ENCODE peak calls at places on chromosomes 3 and 15, in five cellular contexts. One of them, this sample, is unnamed.

GRCh38 chr3:70726966-70727365 is 414.5 kb upstream of the MDFIC2 start:
- DNase-seq in neuronal stem cell: no peak
- DNase-seq in hepatocyte: no peak
- DNase-seq in NT2/D1: no peak
- DNase-seq in psoas muscle: no peak
- DNase-seq in this sample: no peak

GRCh38 chr15:57861039-57861638 is 154.6 kb downstream of the POLR2M start:
- DNase-seq in neuronal stem cell: peak; percentile 59
- DNase-seq in hepatocyte: peak; percentile 73
- DNase-seq in NT2/D1: peak; percentile 57
- DNase-seq in psoas muscle: no peak
- DNase-seq in this sample: no peak

GRCh38 chr3:5002871-5003247 is 23.6 kb downstream of the BHLHE40 start:
- DNase-seq in neuronal stem cell: no peak
- DNase-seq in hepatocyte: no peak
- DNase-seq in NT2/D1: no peak
- DNase-seq in psoas muscle: no peak
- DNase-seq in this sample: no peak

GRCh38 chr3:69675773-69676660 is 63.2 kb upstream of the MITF start:
- DNase-seq in neuronal stem cell: no peak
- DNase-seq in hepatocyte: no peak
- DNase-seq in NT2/D1: no peak
- DNase-seq in psoas muscle: no peak
- DNase-seq in this sample: no peak

GRCh38 chr3:40167958-40168357 is 141.5 kb upstream of the EIF1B start:
- DNase-seq in neuronal stem cell: no peak
- DNase-seq in hepatocyte: no peak
- DNase-seq in NT2/D1: no peak
- DNase-seq in psoas muscle: no peak
- DNase-seq in this sample: no peak

GRCh38 chr3:43856351-43856750 is 165.6 kb downstream of the ABHD5 start:
- DNase-seq in neuronal stem cell: no peak
- DNase-seq in hepatocyte: no peak
- DNase-seq in NT2/D1: no peak
- DNase-seq in psoas muscle: no peak
- DNase-seq in this sample: no peak

GRCh38 chr3:197737319-197737649 is 580 bp upstream of the RUBCN start:
- DNase-seq in neuronal stem cell: no peak
- DNase-seq in hepatocyte: no peak
- DNase-seq in NT2/D1: no peak
- DNase-seq in psoas muscle: no peak
- DNase-seq in this sample: no peak

GRCh38 chr3:13513051-13513912 is 33.2 kb downstream of the HDAC11 start:
- DNase-seq in neuronal stem cell: no peak
- DNase-seq in hepatocyte: peak; percentile 52
- DNase-seq in NT2/D1: no peak
- DNase-seq in psoas muscle: peak; percentile 61
- DNase-seq in this sample: no peak

GRCh38 chr3:186277268-186277909 is 84.6 kb downstream of the DGKG start:
- DNase-seq in neuronal stem cell: no peak
- DNase-seq in hepatocyte: peak; percentile 73
- DNase-seq in NT2/D1: peak; percentile 46
- DNase-seq in psoas muscle: no peak
- DNase-seq in this sample: no peak

GRCh38 chr15:67501836-67502461 is 19.0 kb upstream of the C15orf61 start:
- DNase-seq in neuronal stem cell: peak; percentile 56
- DNase-seq in hepatocyte: no peak
- DNase-seq in NT2/D1: peak; percentile 8
- DNase-seq in psoas muscle: no peak
- DNase-seq in this sample: no peak

GRCh38 chr3:141793476-141794260 is 30.5 kb downstream of the GRK7 start:
- DNase-seq in neuronal stem cell: no peak
- DNase-seq in hepatocyte: no peak
- DNase-seq in NT2/D1: no peak
- DNase-seq in psoas muscle: no peak
- DNase-seq in this sample: no peak

GRCh38 chr3:52891615-52892081 is 5.7 kb downstream of the STIMATE start:
- DNase-seq in neuronal stem cell: no peak
- DNase-seq in hepatocyte: peak; percentile 63
- DNase-seq in NT2/D1: no peak
- DNase-seq in psoas muscle: no peak
- DNase-seq in this sample: no peak

GRCh38 chr3:45915518-45916231 is 27.6 kb upstream of the CXCR6 start:
- DNase-seq in neuronal stem cell: no peak
- DNase-seq in hepatocyte: peak; percentile 59
- DNase-seq in NT2/D1: no peak
- DNase-seq in psoas muscle: no peak
- DNase-seq in this sample: peak; percentile 84

GRCh38 chr3:108489776-108490175 is 20.6 kb downstream of the MYH15 start:
- DNase-seq in neuronal stem cell: peak; percentile 64
- DNase-seq in hepatocyte: peak; percentile 54
- DNase-seq in NT2/D1: peak; percentile 56
- DNase-seq in psoas muscle: no peak
- DNase-seq in this sample: peak; percentile 12

GRCh38 chr15:58641660-58642059 is 107.8 kb downstream of the ADAM10 start:
- DNase-seq in neuronal stem cell: no peak
- DNase-seq in hepatocyte: no peak
- DNase-seq in NT2/D1: no peak
- DNase-seq in psoas muscle: no peak
- DNase-seq in this sample: no peak

GRCh38 chr3:171346011-171346410 is 114.2 kb downstream of the TNIK start:
- DNase-seq in neuronal stem cell: no peak
- DNase-seq in hepatocyte: no peak
- DNase-seq in NT2/D1: no peak
- DNase-seq in psoas muscle: no peak
- DNase-seq in this sample: no peak

GRCh38 chr3:47324278-47324865 is 41.6 kb downstream of the KLHL18 start:
- DNase-seq in neuronal stem cell: peak; percentile 67
- DNase-seq in hepatocyte: peak; percentile 89
- DNase-seq in NT2/D1: peak; percentile 82
- DNase-seq in psoas muscle: no peak
- DNase-seq in this sample: peak; percentile 51

GRCh38 chr3:15553749-15554148 is 32.2 kb upstream of the COLQ start:
- DNase-seq in neuronal stem cell: no peak
- DNase-seq in hepatocyte: no peak
- DNase-seq in NT2/D1: no peak
- DNase-seq in psoas muscle: no peak
- DNase-seq in this sample: no peak

GRCh38 chr3:36969540-36970432 is 23.1 kb downstream of the EPM2AIP1 start:
- DNase-seq in neuronal stem cell: peak; percentile 79
- DNase-seq in hepatocyte: peak; percentile 92
- DNase-seq in NT2/D1: no peak
- DNase-seq in psoas muscle: no peak
- DNase-seq in this sample: no peak

GRCh38 chr3:104892044-104892443 is 474.7 kb upstream of the ALCAM start:
- DNase-seq in neuronal stem cell: no peak
- DNase-seq in hepatocyte: no peak
- DNase-seq in NT2/D1: no peak
- DNase-seq in psoas muscle: no peak
- DNase-seq in this sample: no peak

GRCh38 chr3:170876537-170876936 is 6.5 kb upstream of the RPL22L1 start:
- DNase-seq in neuronal stem cell: no peak
- DNase-seq in hepatocyte: peak; percentile 22
- DNase-seq in NT2/D1: no peak
- DNase-seq in psoas muscle: no peak
- DNase-seq in this sample: no peak

GRCh38 chr15:93245616-93246122 is 156.7 kb upstream of the RGMA start:
- DNase-seq in neuronal stem cell: no peak
- DNase-seq in hepatocyte: no peak
- DNase-seq in NT2/D1: no peak
- DNase-seq in psoas muscle: no peak
- DNase-seq in this sample: no peak

GRCh38 chr3:74906181-74906580 is 291.7 kb upstream of the CNTN3 start:
- DNase-seq in neuronal stem cell: no peak
- DNase-seq in hepatocyte: no peak
- DNase-seq in NT2/D1: no peak
- DNase-seq in psoas muscle: no peak
- DNase-seq in this sample: no peak

GRCh38 chr15:101115887-101116680 is 135.8 kb downstream of the CHSY1 start:
- DNase-seq in neuronal stem cell: no peak
- DNase-seq in hepatocyte: peak; percentile 59
- DNase-seq in NT2/D1: no peak
- DNase-seq in psoas muscle: peak; percentile 77
- DNase-seq in this sample: no peak

GRCh38 chr3:59555593-59556315 is 505.9 kb upstream of the CFAP20DC start:
- DNase-seq in neuronal stem cell: no peak
- DNase-seq in hepatocyte: no peak
- DNase-seq in NT2/D1: no peak
- DNase-seq in psoas muscle: no peak
- DNase-seq in this sample: no peak

GRCh38 chr3:65902304-65902793 is 136.4 kb downstream of the MAGI1 start:
- DNase-seq in neuronal stem cell: no peak
- DNase-seq in hepatocyte: peak; percentile 57
- DNase-seq in NT2/D1: peak; percentile 86
- DNase-seq in psoas muscle: no peak
- DNase-seq in this sample: no peak

GRCh38 chr3:147760998-147761397 is 351.8 kb downstream of the ZIC1 start:
- DNase-seq in neuronal stem cell: no peak
- DNase-seq in hepatocyte: no peak
- DNase-seq in NT2/D1: no peak
- DNase-seq in psoas muscle: no peak
- DNase-seq in this sample: no peak

GRCh38 chr3:63934041-63934440 is 21.9 kb upstream of the SCAANT1 start:
- DNase-seq in neuronal stem cell: no peak
- DNase-seq in hepatocyte: no peak
- DNase-seq in NT2/D1: no peak
- DNase-seq in psoas muscle: no peak
- DNase-seq in this sample: no peak

GRCh38 chr3:194736277-194736895 is 50.7 kb downstream of the FAM43A start:
- DNase-seq in neuronal stem cell: no peak
- DNase-seq in hepatocyte: no peak
- DNase-seq in NT2/D1: no peak
- DNase-seq in psoas muscle: no peak
- DNase-seq in this sample: no peak

GRCh38 chr15:97168704-97169475 is 791.6 kb upstream of the ARRDC4 start:
- DNase-seq in neuronal stem cell: no peak
- DNase-seq in hepatocyte: no peak
- DNase-seq in NT2/D1: no peak
- DNase-seq in psoas muscle: no peak
- DNase-seq in this sample: no peak

GRCh38 chr3:64943861-64944260 is 256.1 kb upstream of the ADAMTS9 start:
- DNase-seq in neuronal stem cell: no peak
- DNase-seq in hepatocyte: no peak
- DNase-seq in NT2/D1: no peak
- DNase-seq in psoas muscle: no peak
- DNase-seq in this sample: no peak

DNA sequence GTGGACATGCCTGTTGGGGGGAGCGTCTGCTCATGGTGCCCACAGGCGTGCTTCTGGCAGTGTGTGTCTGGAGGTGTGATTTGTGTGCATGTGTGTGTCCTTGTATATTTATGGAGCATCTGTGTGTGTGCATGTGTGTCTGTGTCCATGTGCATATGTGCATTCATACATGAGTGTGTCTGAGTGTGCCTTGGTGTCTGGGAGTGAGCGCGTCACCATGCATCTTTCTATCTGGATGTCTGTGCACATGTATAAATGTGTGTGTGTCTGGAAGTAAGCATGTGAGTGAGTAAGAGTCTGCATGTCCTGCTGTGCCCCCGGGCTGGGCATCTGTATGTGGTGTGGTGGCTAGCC is 58.1 kb upstream of the PRR23E start:
- DNase-seq in neuronal stem cell: no peak
- DNase-seq in hepatocyte: no peak
- DNase-seq in NT2/D1: no peak
- DNase-seq in psoas muscle: no peak
- DNase-seq in this sample: no peak
- H3K27me3 ChIP-seq in neuronal stem cell: no peaks in the 10 kb centered on the region
- H3K27me3 ChIP-seq in hepatocyte: peaks cover 52% of the 10 kb centered on the region
- H3K27me3 ChIP-seq in NT2/D1: peaks cover 46% of the 10 kb centered on the region
- H3K27me3 ChIP-seq in psoas muscle: no peaks in the 10 kb centered on the region
- H3K27me3 ChIP-seq in this sample: peaks cover 44% of the 10 kb centered on the region

DNA sequence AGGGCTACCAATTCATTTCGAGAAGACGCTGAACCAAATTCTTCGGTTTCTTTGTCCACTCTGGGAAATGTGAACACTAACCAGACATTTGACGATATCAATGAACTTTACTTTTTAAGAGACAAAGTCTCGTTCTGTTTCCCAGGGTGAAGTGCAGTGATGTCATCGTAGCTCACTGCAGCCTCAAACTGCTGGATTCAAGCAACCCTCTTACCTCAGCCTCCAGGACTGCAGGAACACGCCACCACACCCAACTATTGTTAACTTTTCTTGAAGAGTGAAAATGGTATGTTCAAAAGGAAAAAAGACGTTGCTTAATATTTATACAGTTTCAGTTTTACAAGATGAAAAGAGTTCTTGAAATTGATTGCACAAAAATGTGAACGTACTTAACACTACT is 30.6 kb downstream of the MB21D2 start:
- DNase-seq in neuronal stem cell: no peak
- DNase-seq in hepatocyte: peak; percentile 59
- DNase-seq in NT2/D1: no peak
- DNase-seq in psoas muscle: no peak
- DNase-seq in this sample: no peak
- H3K4me3 ChIP-seq in neuronal stem cell: no peak overlapping the region
- H3K4me3 ChIP-seq in hepatocyte: no peak overlapping the region
- H3K4me3 ChIP-seq in NT2/D1: no peak overlapping the region
- H3K4me3 ChIP-seq in psoas muscle: no peak overlapping the region
- H3K4me3 ChIP-seq in this sample: peak overlapping the region; percentile 12

DNA sequence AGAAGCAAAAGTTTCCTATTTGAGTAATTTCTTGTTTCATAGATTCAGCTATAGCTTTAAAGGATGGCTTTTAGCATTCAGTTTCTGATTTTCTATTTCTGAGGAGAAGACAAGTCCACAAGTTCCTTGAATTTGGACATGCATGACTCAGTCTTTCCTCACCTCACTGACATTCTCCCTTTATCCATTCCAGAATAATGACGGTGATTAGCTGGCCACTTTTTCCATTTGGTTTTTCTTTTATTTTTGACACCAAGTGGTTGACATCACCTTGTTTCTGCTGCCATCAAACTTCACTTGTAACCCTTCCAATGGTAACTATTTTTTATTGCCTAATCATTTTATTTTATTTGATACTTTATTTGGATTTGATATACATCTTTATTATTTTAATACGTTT is 404.4 kb upstream of the KCNMB2 start:
- DNase-seq in neuronal stem cell: no peak
- DNase-seq in hepatocyte: no peak
- DNase-seq in NT2/D1: no peak
- DNase-seq in psoas muscle: no peak
- DNase-seq in this sample: no peak
- H3K4me1 ChIP-seq in neuronal stem cell: no peaks in the 10 kb centered on the region
- H3K4me1 ChIP-seq in hepatocyte: no peaks in the 10 kb centered on the region
- H3K4me1 ChIP-seq in NT2/D1: no peaks in the 10 kb centered on the region
- H3K4me1 ChIP-seq in psoas muscle: no peaks in the 10 kb centered on the region
- H3K4me1 ChIP-seq in this sample: no peaks in the 10 kb centered on the region

DNA sequence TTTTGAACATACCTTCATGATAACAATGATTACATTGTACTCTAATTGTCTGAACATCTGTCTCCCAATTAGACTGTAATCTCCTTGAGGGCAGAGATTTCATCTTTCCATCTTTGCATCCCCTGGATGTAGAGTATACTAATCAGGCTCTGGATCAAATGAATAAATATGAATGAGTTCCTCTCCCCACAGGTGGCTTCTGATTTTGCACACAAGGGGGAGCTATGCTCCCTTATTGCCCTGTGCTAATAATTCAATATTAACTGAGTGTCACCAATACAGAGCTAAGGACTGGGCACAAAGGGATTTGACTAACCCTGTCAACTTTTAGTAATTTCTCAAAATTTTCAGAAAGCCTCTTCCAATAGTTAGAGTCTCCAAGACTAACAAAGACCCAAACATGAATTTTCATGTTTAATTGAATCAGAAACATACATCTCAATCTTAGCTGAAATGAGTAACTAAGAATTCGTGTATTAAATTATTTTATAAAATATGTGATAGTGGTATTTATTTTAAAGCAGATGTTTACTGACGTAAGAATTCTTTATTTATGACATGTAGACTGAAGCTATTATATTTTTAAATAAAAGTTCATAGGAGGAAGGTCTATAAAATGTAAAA is 3.0 kb downstream of the DUOXA1 start:
- DNase-seq in neuronal stem cell: no peak
- DNase-seq in hepatocyte: no peak
- DNase-seq in NT2/D1: no peak
- DNase-seq in psoas muscle: no peak
- DNase-seq in this sample: no peak
- H3K27me3 ChIP-seq in neuronal stem cell: peaks cover 20% of the 10 kb centered on the region
- H3K27me3 ChIP-seq in hepatocyte: peaks cover 61% of the 10 kb centered on the region
- H3K27me3 ChIP-seq in NT2/D1: peaks cover 42% of the 10 kb centered on the region
- H3K27me3 ChIP-seq in psoas muscle: peaks cover 15% of the 10 kb centered on the region
- H3K27me3 ChIP-seq in this sample: peaks cover 55% of the 10 kb centered on the region